ENCODE peak calls at places on chromosomes 16 and 17, in four cellular contexts. V is endothelial cell of umbilical vein, U is body of pancreas, A is tibial nerve. Z is an unnamed sample.

GRCh38 chr17:68431661-68432071 is 25.6 kb downstream of the WIPI1 start:
- DNase-seq in V (peak), U (no peak), A (no peak), Z (no peak)

GRCh38 chr16:56657555-56658430 is at the start of gene MT1F:
- DNase-seq in V (peak), U (peak), A (peak), Z (peak)

GRCh38 chr17:42273474-42274272 is 2.5 kb downstream of the STAT5B start:
- DNase-seq in V (no peak), U (no peak), A (no peak), Z (no peak)

GRCh38 chr16:50025544-50025931 is 513 bp downstream of the CNEP1R1 start:
- DNase-seq in V (no peak), U (peak), A (no peak), Z (no peak)

GRCh38 chr17:65093930-65094329 is 37.4 kb upstream of the GNA13 start:
- DNase-seq in V (no peak), U (no peak), A (no peak), Z (no peak)

GRCh38 chr17:6677946-6678345 is 26.4 kb downstream of the C17orf100 start:
- DNase-seq in V (no peak), U (no peak), A (no peak), Z (no peak)

GRCh38 chr17:65137076-65137935 is at the start of gene RGS9:
- DNase-seq in V (peak), U (peak), A (peak), Z (peak)

GRCh38 chr16:11670171-11671131 is 2.2 kb downstream of the SNN start:
- DNase-seq in V (no peak), U (no peak), A (no peak), Z (no peak)

GRCh38 chr16:724188-725040 is 1.8 kb downstream of the CCDC78 start:
- DNase-seq in V (no peak), U (no peak), A (no peak), Z (no peak)

GRCh38 chr16:58638148-58639036 is 8.8 kb upstream of the CNOT1 start:
- DNase-seq in V (peak), U (peak), A (peak), Z (peak)

GRCh38 chr17:4610656-4611055 is 26.3 kb downstream of the SMTNL2 start:
- DNase-seq in V (no peak), U (no peak), A (no peak), Z (no peak)

GRCh38 chr17:82863941-82864720 is 24.3 kb upstream of the ZNF750 start:
- DNase-seq in V (peak), U (no peak), A (no peak), Z (peak)

GRCh38 chr17:80220709-80221215 is 535 bp downstream of the SLC26A11 start:
- DNase-seq in V (peak), U (peak), A (no peak), Z (no peak)

GRCh38 chr17:79955167-79955549 is 80.5 kb downstream of the TBC1D16 start:
- DNase-seq in V (no peak), U (peak), A (no peak), Z (peak)

GRCh38 chr17:28325221-28325620 is 6.2 kb downstream of the TMEM97 start:
- DNase-seq in V (no peak), U (no peak), A (no peak), Z (no peak)

GRCh38 chr17:64747938-64748540 is 85.9 kb upstream of the SMURF2 start:
- DNase-seq in V (peak), U (no peak), A (no peak), Z (no peak)

GRCh38 chr16:57743458-57743857 is 7.9 kb downstream of the KATNB1 start:
- DNase-seq in V (no peak), U (no peak), A (no peak), Z (no peak)

GRCh38 chr17:72693147-72693878 is 399.2 kb downstream of the SLC39A11 start:
- DNase-seq in V (no peak), U (no peak), A (no peak), Z (no peak)

GRCh38 chr17:28744802-28745051 is 916 bp downstream of the TRAF4 start:
- DNase-seq in V (no peak), U (no peak), A (no peak), Z (no peak)

DNA sequence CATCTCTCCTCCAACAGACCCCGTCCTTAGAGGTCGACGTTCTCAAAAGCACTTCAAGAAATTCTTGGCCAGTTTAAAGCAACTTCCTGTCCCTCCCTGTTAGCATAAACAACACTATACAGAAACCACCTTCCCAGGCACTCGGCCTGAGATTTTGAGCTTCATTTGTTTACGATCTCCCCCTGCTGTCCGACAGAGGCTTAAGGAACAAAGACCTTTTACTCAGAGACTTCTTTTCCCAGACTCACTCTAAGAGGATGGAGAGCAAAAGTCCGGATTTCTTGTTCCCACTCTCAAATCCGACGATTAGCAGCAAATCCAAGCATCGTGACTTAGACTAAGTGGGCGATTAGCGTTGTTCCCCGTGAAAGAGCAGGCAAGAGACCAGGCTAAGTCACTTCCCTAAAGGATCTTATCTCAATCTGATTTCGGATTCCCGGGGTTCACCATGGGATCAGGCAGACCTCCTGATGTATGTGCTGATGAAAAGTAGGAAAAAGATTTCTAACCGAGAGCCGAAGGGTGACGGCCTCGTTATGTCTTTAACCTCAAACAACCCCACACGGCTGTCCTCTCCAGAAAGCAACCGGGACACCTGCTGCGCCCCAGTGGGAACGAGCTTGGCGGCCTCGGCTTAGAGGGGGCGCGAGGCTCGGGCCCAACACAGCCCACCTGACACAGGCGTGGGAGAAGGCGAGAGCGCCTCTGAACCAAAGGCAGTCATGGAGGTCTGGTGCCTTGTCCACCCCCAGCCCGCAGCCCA is 591 bp downstream of the INPP5K start:
- DNase-seq in V (peak), U (peak), A (peak), Z (no peak)
- TF ChIP-seq POLR2A in V (peak), U (no peak), A (no peak), Z (no peak)

GRCh38 chr17:50149099-50149424 is 1.4 kb downstream of the PPP1R9B start:
- DNase-seq in V (no peak), U (no peak), A (no peak), Z (no peak)

GRCh38 chr17:50146927-50147640 is 3.4 kb downstream of the PPP1R9B start:
- DNase-seq in V (no peak), U (no peak), A (no peak), Z (peak)

GRCh38 chr17:50149425-50150353 is 788 bp downstream of the PPP1R9B start:
- DNase-seq in V (peak), U (peak), A (no peak), Z (peak)

GRCh38 chr17:50147841-50148225 is 2.6 kb downstream of the PPP1R9B start:
- DNase-seq in V (no peak), U (no peak), A (no peak), Z (peak)

GRCh38 chr17:50148226-50149098 is 2.0 kb downstream of the PPP1R9B start:
- DNase-seq in V (no peak), U (peak), A (peak), Z (peak)
- TF ChIP-seq POLR2A in V (no peak), U (no peak), A (no peak), Z (no peak)

GRCh38 chr17:77320501-77321256 is 179.9 kb downstream of the SEC14L1 start:
- DNase-seq in V (no peak), U (no peak), A (peak), Z (peak)

GRCh38 chr17:77324227-77324626 is 183.5 kb downstream of the SEC14L1 start:
- DNase-seq in V (no peak), U (peak), A (no peak), Z (peak)

GRCh38 chr17:77322284-77322533 is 181.4 kb downstream of the SEC14L1 start:
- DNase-seq in V (no peak), U (no peak), A (no peak), Z (no peak)

GRCh38 chr17:77323413-77324171 is 182.8 kb downstream of the SEC14L1 start:
- DNase-seq in V (no peak), U (peak), A (no peak), Z (peak)

DNA sequence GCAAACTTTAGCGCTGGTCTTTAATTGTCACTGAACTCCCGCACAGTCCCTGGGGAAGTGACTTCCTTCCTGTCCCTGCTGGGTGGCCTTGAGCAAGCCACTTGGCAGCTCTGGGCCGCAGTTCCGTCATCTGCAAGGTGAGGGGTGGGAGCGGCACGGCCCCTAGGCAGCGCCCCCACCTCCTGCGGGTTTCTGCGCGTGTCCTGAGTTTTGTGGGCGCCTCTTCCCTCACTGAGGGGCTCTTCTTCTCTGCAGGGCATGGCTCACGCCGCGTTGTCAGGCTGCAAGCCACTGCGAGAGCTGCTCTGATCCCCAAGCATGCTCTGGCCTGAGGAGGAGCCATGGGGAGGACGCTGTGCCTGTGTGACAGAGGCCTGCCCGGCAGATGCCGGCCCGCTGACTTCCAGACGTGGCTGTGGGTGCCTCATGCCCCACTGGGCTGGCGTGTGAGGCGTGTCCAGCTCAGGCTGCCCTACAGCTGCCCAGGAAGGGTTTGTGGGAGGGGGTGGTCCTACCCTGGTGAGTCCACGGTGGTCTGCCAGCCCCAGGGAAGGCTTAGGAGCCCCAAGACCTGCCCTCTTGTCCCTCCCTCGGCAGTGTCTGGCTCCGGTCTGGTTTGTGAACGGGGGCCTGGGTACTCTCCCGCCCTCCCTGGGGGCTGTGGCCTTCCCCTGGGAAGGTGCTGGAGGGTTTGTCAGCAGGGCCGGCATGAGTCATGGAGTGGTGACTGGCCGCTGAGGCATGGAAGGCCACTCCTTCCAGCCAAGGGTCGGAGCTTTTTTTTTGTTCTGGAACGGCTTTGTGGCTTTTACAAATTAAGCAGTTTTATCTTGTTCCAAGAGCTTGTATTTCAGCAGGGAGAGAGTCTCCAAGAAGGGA is 182.0 kb downstream of the SEC14L1 start:
- DNase-seq in V (peak), U (peak), A (peak), Z (peak)
- TF ChIP-seq POLR2A in V (peak), U (no peak), A (no peak), Z (peak)

DNA sequence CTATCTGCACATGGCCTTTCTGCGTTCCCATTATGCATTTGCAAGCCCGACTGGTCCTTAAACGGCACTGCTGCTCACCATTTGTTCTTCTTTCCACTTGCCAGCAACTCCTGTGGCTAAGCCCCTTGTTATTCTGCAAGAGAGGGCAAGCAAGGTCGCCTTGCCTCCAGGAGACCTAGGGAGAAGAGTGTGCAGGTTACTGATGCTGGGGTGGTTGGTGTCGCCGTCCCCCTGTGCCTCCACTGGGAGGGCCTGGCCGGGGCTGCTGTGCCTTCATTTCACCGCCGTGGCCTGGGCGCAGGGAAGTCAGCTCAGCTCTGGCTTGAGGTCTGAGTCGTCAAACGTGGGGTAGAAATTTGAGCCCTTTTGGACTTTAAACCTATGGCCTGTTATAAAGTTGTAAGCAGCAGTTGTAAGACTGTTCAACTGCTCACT is 12.7 kb downstream of the SLC6A4 start:
- DNase-seq in V (no peak), U (no peak), A (no peak), Z (no peak)
- TF ChIP-seq POLR2A in V (no peak), U (no peak), A (no peak), Z (no peak)

GRCh38 chr16:69298261-69298660 is 12.9 kb upstream of the VPS4A start:
- DNase-seq in V (no peak), U (no peak), A (no peak), Z (peak)
- TF ChIP-seq POLR2A in V (no peak), U (no peak), A (no peak), Z (no peak)

GRCh38 chr16:25060920-25061319 is 45.8 kb upstream of the ARHGAP17 start:
- DNase-seq in V (no peak), U (no peak), A (no peak), Z (no peak)
- TF ChIP-seq POLR2A in V (no peak), U (no peak), A (no peak), Z (no peak)